ENCODE peak calls at places on chromosomes 2 and 18, in seven cellular contexts. B is ACHN; C is nephron progenitor cell; S is adrenal gland; P is activated CD4-positive, alpha-beta T cell treated with anti-CD3 and anti-CD28 coated beads for 1 hour; O is stimulated activated CD8-positive, alpha-beta memory T cell treated with anti-CD3 and anti-CD28 coated beads, Interleukin-15, amount 100 ng/mL, for 24 hours; Y is AG08395. L is an unnamed sample.

GRCh38 chr2:158666969-158667368 is 128.1 kb upstream of the DAPL1 start:
- DNase-seq in C (no peak), S (no peak), Y (no peak), B (no peak), O (no peak), P (no peak), L (no peak)

GRCh38 chr2:27752551-27753237 is 18.8 kb upstream of the MRPL33 start:
- DNase-seq in S (peak), O (no peak), P (no peak), Y (no peak), C (peak), B (peak), L (peak)

GRCh38 chr18:76456823-76457222 is 38.2 kb downstream of the ZNF516 start:
- DNase-seq in S (no peak), P (no peak), C (no peak), Y (no peak), O (no peak), B (no peak), L (no peak)

GRCh38 chr2:221943078-221943810 is 355.6 kb downstream of the PAX3 start:
- DNase-seq in C (no peak), S (peak), O (no peak), Y (peak), P (no peak), B (peak), L (no peak)

GRCh38 chr2:120401275-120402069 is 55.5 kb downstream of the INHBB start:
- DNase-seq in S (peak), P (no peak), Y (no peak), C (no peak), O (no peak), B (no peak), L (no peak)

GRCh38 chr18:45621068-45621511 is 5.8 kb downstream of the SLC14A2 start:
- DNase-seq in O (peak), Y (peak), P (peak), S (peak), B (peak), C (peak), L (peak)

GRCh38 chr2:217279571-217279970 is 419.7 kb upstream of the TNP1 start:
- DNase-seq in C (no peak), O (no peak), Y (peak), B (peak), P (no peak), S (no peak), L (no peak)

GRCh38 chr2:39488450-39488849 is 51.4 kb upstream of the MAP4K3 start:
- DNase-seq in O (no peak), P (no peak), S (peak), Y (no peak), C (no peak), B (peak), L (no peak)

GRCh38 chr18:25349926-25350560 is 1.9 kb downstream of the ZNF521 start:
- DNase-seq in C (peak), S (no peak), Y (no peak), B (no peak), P (no peak), O (no peak), L (no peak)

GRCh38 chr2:236988216-236988615 is 97.5 kb upstream of the COPS8 start:
- DNase-seq in Y (no peak), B (no peak), P (no peak), C (no peak), O (no peak), S (no peak), L (no peak)

GRCh38 chr2:31296641-31297287 is 62.8 kb downstream of the EHD3 start:
- DNase-seq in S (no peak), O (no peak), P (no peak), Y (peak), B (no peak), C (no peak), L (no peak)

GRCh38 chr2:68018727-68019126 is 44.1 kb downstream of the C1D start:
- DNase-seq in O (no peak), C (no peak), S (no peak), P (no peak), B (no peak), Y (no peak), L (no peak)

GRCh38 chr2:9975805-9976447 is 24.4 kb downstream of the GRHL1 start:
- DNase-seq in P (no peak), Y (peak), B (peak), O (no peak), C (no peak), S (peak), L (no peak)

GRCh38 chr2:62711832-62712494 is 6.5 kb downstream of the EHBP1 start:
- DNase-seq in P (no peak), O (no peak), C (no peak), Y (no peak), S (no peak), B (no peak), L (no peak)

GRCh38 chr2:2843969-2844548 is 513.0 kb upstream of the MYT1L start:
- DNase-seq in S (no peak), Y (no peak), O (no peak), C (no peak), P (no peak), B (peak), L (no peak)

GRCh38 chr2:40450066-40450841 is 1.6 kb downstream of the SLC8A1 start:
- DNase-seq in B (peak), S (no peak), P (no peak), Y (peak), O (no peak), C (no peak), L (no peak)

GRCh38 chr2:100577777-100578176 is 15.0 kb downstream of the PDCL3 start:
- DNase-seq in Y (no peak), P (no peak), C (no peak), B (no peak), O (no peak), S (no peak), L (no peak)

GRCh38 chr2:36559221-36559942 is 38.6 kb downstream of the FEZ2 start:
- DNase-seq in O (no peak), B (no peak), Y (no peak), C (no peak), P (no peak), S (no peak), L (no peak)

GRCh38 chr2:48227617-48228344 is 302.2 kb upstream of the STON1 start:
- DNase-seq in O (no peak), S (no peak), C (no peak), Y (no peak), P (no peak), B (no peak), L (no peak)

GRCh38 chr2:95024960-95025405 is 525 bp upstream of the MAL start:
- DNase-seq in P (no peak), C (peak), B (no peak), Y (no peak), O (no peak), S (no peak), L (no peak)

GRCh38 chr2:39008663-39009062 is 112.2 kb downstream of the SOS1 start:
- DNase-seq in P (no peak), Y (no peak), C (no peak), B (no peak), S (no peak), O (no peak), L (no peak)

GRCh38 chr2:205524656-205525055 is 157.6 kb upstream of the NRP2 start:
- DNase-seq in Y (no peak), C (no peak), B (no peak), P (no peak), S (no peak), O (no peak), L (no peak)

GRCh38 chr2:202056611-202057010 is 16.4 kb upstream of the KIAA2012 start:
- DNase-seq in C (no peak), O (no peak), B (peak), Y (no peak), S (no peak), P (no peak), L (no peak)

GRCh38 chr18:46764586-46764985 is 7.7 kb upstream of the ST8SIA5 start:
- DNase-seq in P (no peak), S (no peak), O (no peak), C (no peak), Y (no peak), B (no peak), L (no peak)

GRCh38 chr18:77254711-77255110 is 5.1 kb downstream of the GALR1 start:
- DNase-seq in C (no peak), B (no peak), Y (no peak), S (no peak), P (no peak), O (no peak), L (no peak)

GRCh38 chr18:48607049-48607984 is 68.5 kb downstream of the CTIF start:
- DNase-seq in S (peak), O (no peak), C (no peak), P (no peak), Y (peak), B (peak), L (no peak)

GRCh38 chr18:65704051-65704450 is 46.8 kb upstream of the CDH7 start:
- DNase-seq in Y (no peak), C (no peak), B (no peak), S (no peak), P (no peak), O (no peak), L (no peak)

GRCh38 chr2:56565143-56565542 is 381.4 kb downstream of the CCDC85A start:
- DNase-seq in Y (peak), C (no peak), S (no peak), P (no peak), B (no peak), O (no peak), L (no peak)

GRCh38 chr18:9403795-9404564 is 69.4 kb downstream of the TWSG1 start:
- DNase-seq in S (no peak), Y (no peak), B (no peak), O (no peak), P (no peak), C (no peak), L (peak)

GRCh38 chr18:78410094-78410786 is 569.4 kb upstream of the SALL3 start:
- DNase-seq in S (no peak), P (no peak), Y (no peak), O (no peak), B (no peak), C (no peak), L (no peak)

GRCh38 chr2:119820275-119820674 is 60.6 kb downstream of the PTPN4 start:
- DNase-seq in Y (peak), O (no peak), C (no peak), P (no peak), B (peak), S (peak), L (no peak)

L was measured in H1.